ENCODE peak calls at places on chromosome 1, in five cellular contexts. One of them, this sample, is unnamed.

GRCh38 chr1:85417017-85417416 is 47.9 kb downstream of the DDAH1 start:
- DNase-seq in AG04450: no peak
- DNase-seq in myocyte: no peak
- DNase-seq in activated CD4-positive, alpha-beta T cell treated with anti-CD3 and anti-CD28 coated beads for 24 hours: no peak
- DNase-seq in stimulated activated CD8-positive, alpha-beta memory T cell treated with anti-CD3 and anti-CD28 coated beads, Interleukin-4, amount 100 ng/mL, for 24 hours: no peak
- DNase-seq in this sample: no peak

GRCh38 chr1:180918519-180918918 is 5.8 kb downstream of the KIAA1614 start:
- DNase-seq in stimulated activated CD8-positive, alpha-beta memory T cell treated with anti-CD3 and anti-CD28 coated beads, Interleukin-4, amount 100 ng/mL, for 24 hours: no peak
- DNase-seq in AG04450: no peak
- DNase-seq in activated CD4-positive, alpha-beta T cell treated with anti-CD3 and anti-CD28 coated beads for 24 hours: no peak
- DNase-seq in myocyte: no peak
- DNase-seq in this sample: no peak

GRCh38 chr1:199272690-199273089 is 633.9 kb downstream of the PTPRC start:
- DNase-seq in myocyte: peak; percentile 94
- DNase-seq in AG04450: peak; percentile 84
- DNase-seq in activated CD4-positive, alpha-beta T cell treated with anti-CD3 and anti-CD28 coated beads for 24 hours: no peak
- DNase-seq in stimulated activated CD8-positive, alpha-beta memory T cell treated with anti-CD3 and anti-CD28 coated beads, Interleukin-4, amount 100 ng/mL, for 24 hours: no peak
- DNase-seq in this sample: peak; percentile 72

GRCh38 chr1:11157867-11158266 is 31.3 kb upstream of the ANGPTL7 start:
- DNase-seq in AG04450: no peak
- DNase-seq in stimulated activated CD8-positive, alpha-beta memory T cell treated with anti-CD3 and anti-CD28 coated beads, Interleukin-4, amount 100 ng/mL, for 24 hours: no peak
- DNase-seq in activated CD4-positive, alpha-beta T cell treated with anti-CD3 and anti-CD28 coated beads for 24 hours: no peak
- DNase-seq in myocyte: peak; percentile 80
- DNase-seq in this sample: peak; percentile 86

GRCh38 chr1:171286032-171286705 is 27.8 kb upstream of the FMO4 start:
- DNase-seq in myocyte: no peak
- DNase-seq in AG04450: no peak
- DNase-seq in stimulated activated CD8-positive, alpha-beta memory T cell treated with anti-CD3 and anti-CD28 coated beads, Interleukin-4, amount 100 ng/mL, for 24 hours: no peak
- DNase-seq in activated CD4-positive, alpha-beta T cell treated with anti-CD3 and anti-CD28 coated beads for 24 hours: no peak
- DNase-seq in this sample: no peak

GRCh38 chr1:6854166-6854565 is 68.9 kb downstream of the CAMTA1 start:
- DNase-seq in stimulated activated CD8-positive, alpha-beta memory T cell treated with anti-CD3 and anti-CD28 coated beads, Interleukin-4, amount 100 ng/mL, for 24 hours: no peak
- DNase-seq in myocyte: no peak
- DNase-seq in activated CD4-positive, alpha-beta T cell treated with anti-CD3 and anti-CD28 coated beads for 24 hours: no peak
- DNase-seq in AG04450: no peak
- DNase-seq in this sample: no peak

GRCh38 chr1:15919316-15919715 is 56.6 kb downstream of the ZBTB17 start:
- DNase-seq in stimulated activated CD8-positive, alpha-beta memory T cell treated with anti-CD3 and anti-CD28 coated beads, Interleukin-4, amount 100 ng/mL, for 24 hours: peak; percentile 56
- DNase-seq in activated CD4-positive, alpha-beta T cell treated with anti-CD3 and anti-CD28 coated beads for 24 hours: peak; percentile 54
- DNase-seq in myocyte: peak; percentile 51
- DNase-seq in AG04450: peak; percentile 33
- DNase-seq in this sample: no peak

GRCh38 chr1:15584489-15585363 is at the start of gene AGMAT:
- DNase-seq in stimulated activated CD8-positive, alpha-beta memory T cell treated with anti-CD3 and anti-CD28 coated beads, Interleukin-4, amount 100 ng/mL, for 24 hours: peak; percentile 45
- DNase-seq in activated CD4-positive, alpha-beta T cell treated with anti-CD3 and anti-CD28 coated beads for 24 hours: peak; percentile 48
- DNase-seq in myocyte: peak; percentile 45
- DNase-seq in AG04450: no peak
- DNase-seq in this sample: no peak

GRCh38 chr1:26090893-26091292 is 20.7 kb upstream of the PDIK1L start:
- DNase-seq in myocyte: no peak
- DNase-seq in activated CD4-positive, alpha-beta T cell treated with anti-CD3 and anti-CD28 coated beads for 24 hours: no peak
- DNase-seq in AG04450: no peak
- DNase-seq in stimulated activated CD8-positive, alpha-beta memory T cell treated with anti-CD3 and anti-CD28 coated beads, Interleukin-4, amount 100 ng/mL, for 24 hours: no peak
- DNase-seq in this sample: no peak

GRCh38 chr1:25033828-25034451 is 103.9 kb upstream of the RUNX3 start:
- DNase-seq in stimulated activated CD8-positive, alpha-beta memory T cell treated with anti-CD3 and anti-CD28 coated beads, Interleukin-4, amount 100 ng/mL, for 24 hours: no peak
- DNase-seq in myocyte: no peak
- DNase-seq in AG04450: no peak
- DNase-seq in activated CD4-positive, alpha-beta T cell treated with anti-CD3 and anti-CD28 coated beads for 24 hours: no peak
- DNase-seq in this sample: no peak

GRCh38 chr1:20678599-20678998 is 17.4 kb upstream of the DDOST start:
- DNase-seq in stimulated activated CD8-positive, alpha-beta memory T cell treated with anti-CD3 and anti-CD28 coated beads, Interleukin-4, amount 100 ng/mL, for 24 hours: no peak
- DNase-seq in myocyte: no peak
- DNase-seq in activated CD4-positive, alpha-beta T cell treated with anti-CD3 and anti-CD28 coated beads for 24 hours: no peak
- DNase-seq in AG04450: no peak
- DNase-seq in this sample: no peak

GRCh38 chr1:246121533-246121932 is 385.5 kb downstream of the SMYD3 start:
- DNase-seq in activated CD4-positive, alpha-beta T cell treated with anti-CD3 and anti-CD28 coated beads for 24 hours: no peak
- DNase-seq in AG04450: no peak
- DNase-seq in myocyte: no peak
- DNase-seq in stimulated activated CD8-positive, alpha-beta memory T cell treated with anti-CD3 and anti-CD28 coated beads, Interleukin-4, amount 100 ng/mL, for 24 hours: no peak
- DNase-seq in this sample: no peak

GRCh38 chr1:43867946-43868740 is 65.5 kb upstream of the ARTN start:
- DNase-seq in stimulated activated CD8-positive, alpha-beta memory T cell treated with anti-CD3 and anti-CD28 coated beads, Interleukin-4, amount 100 ng/mL, for 24 hours: no peak
- DNase-seq in AG04450: no peak
- DNase-seq in myocyte: no peak
- DNase-seq in activated CD4-positive, alpha-beta T cell treated with anti-CD3 and anti-CD28 coated beads for 24 hours: no peak
- DNase-seq in this sample: peak; percentile 34

GRCh38 chr1:83860506-83861221 is 138.3 kb downstream of the TTLL7 start:
- DNase-seq in myocyte: peak; percentile 23
- DNase-seq in stimulated activated CD8-positive, alpha-beta memory T cell treated with anti-CD3 and anti-CD28 coated beads, Interleukin-4, amount 100 ng/mL, for 24 hours: peak; percentile 58
- DNase-seq in AG04450: no peak
- DNase-seq in activated CD4-positive, alpha-beta T cell treated with anti-CD3 and anti-CD28 coated beads for 24 hours: peak; percentile 54
- DNase-seq in this sample: peak; percentile 16

GRCh38 chr1:176178316-176178715 is 28.8 kb downstream of the COP1 start:
- DNase-seq in myocyte: no peak
- DNase-seq in stimulated activated CD8-positive, alpha-beta memory T cell treated with anti-CD3 and anti-CD28 coated beads, Interleukin-4, amount 100 ng/mL, for 24 hours: no peak
- DNase-seq in activated CD4-positive, alpha-beta T cell treated with anti-CD3 and anti-CD28 coated beads for 24 hours: no peak
- DNase-seq in AG04450: no peak
- DNase-seq in this sample: no peak

GRCh38 chr1:185595835-185596667 is 138.1 kb upstream of the HMCN1 start:
- DNase-seq in activated CD4-positive, alpha-beta T cell treated with anti-CD3 and anti-CD28 coated beads for 24 hours: peak; percentile 39
- DNase-seq in AG04450: peak; percentile 6
- DNase-seq in myocyte: peak; percentile 54
- DNase-seq in stimulated activated CD8-positive, alpha-beta memory T cell treated with anti-CD3 and anti-CD28 coated beads, Interleukin-4, amount 100 ng/mL, for 24 hours: peak; percentile 8
- DNase-seq in this sample: peak; percentile 3

This sample was measured in fibroblast of the conjunctiva.